ENCODE peak calls at places on chromosome 13, in nine cellular contexts. W, S, I, Z, Q, M, J, O and D are unnamed samples.
A peak's percentile ranks its signal among the peaks of the same experiment; 100 is the strongest.

GRCh38 chr13:57846600-57847173 is 215.1 kb downstream of the PCDH17 start:
- DNase-seq in S (no peak), W (no peak), Z (no peak), J (no peak), Q (no peak), I (no peak), M (no peak), O (no peak), D (no peak)

GRCh38 chr13:113817860-113818691 is 45.8 kb downstream of the GAS6 start:
- DNase-seq in W (no peak), O (no peak), J (no peak), S (no peak), M (no peak), Q (no peak), I (no peak), Z (no peak), D (no peak)

GRCh38 chr13:74661851-74662250 is 527.6 kb upstream of the KLF12 start:
- DNase-seq in W (no peak), S (no peak), O (no peak), J (no peak), M (no peak), Q (no peak), Z (no peak), I (no peak), D (peak; percentile 19)

GRCh38 chr13:98564204-98564603 is 12.7 kb downstream of the STK24 start:
- DNase-seq in S (no peak), W (no peak), Z (no peak), M (no peak), Q (no peak), O (no peak), I (no peak), J (no peak), D (no peak)

GRCh38 chr13:110682746-110683145 is 23.2 kb downstream of the CARS2 start:
- DNase-seq in S (no peak), I (no peak), J (no peak), Z (no peak), M (no peak), W (no peak), O (no peak), Q (no peak), D (no peak)

GRCh38 chr13:36382030-36382429 is 35.8 kb upstream of the SPART start:
- DNase-seq in S (peak; percentile 57), Q (no peak), M (no peak), I (no peak), Z (no peak), W (no peak), O (no peak), J (no peak), D (peak; percentile 84)

GRCh38 chr13:107117327-107118012 is 549.5 kb upstream of the ARGLU1 start:
- DNase-seq in W (no peak), Q (no peak), Z (no peak), S (no peak), M (no peak), I (no peak), O (no peak), J (no peak), D (no peak)

GRCh38 chr13:112253631-112254030 is 122.5 kb upstream of the SPACA7 start:
- DNase-seq in J (no peak), W (no peak), Z (no peak), I (no peak), S (no peak), M (no peak), O (no peak), Q (no peak), D (no peak)

GRCh38 chr13:94480672-94481145 is 1.2 kb upstream of the DCT start:
- DNase-seq in S (peak; percentile 46), I (no peak), Q (no peak), J (no peak), O (peak; percentile 73), M (no peak), W (peak; percentile 86), Z (no peak), D (peak; percentile 1)

GRCh38 chr13:90233933-90234672 is 1113.4 kb upstream of the MIR17HG start:
- DNase-seq in J (no peak), O (no peak), W (no peak), M (no peak), S (no peak), I (no peak), Q (no peak), Z (no peak), D (no peak)

GRCh38 chr13:30119476-30119875 is 187.9 kb downstream of the KATNAL1 start:
- DNase-seq in O (peak; percentile 64), M (no peak), I (no peak), J (no peak), Z (no peak), Q (no peak), S (peak; percentile 82), W (peak; percentile 74), D (peak; percentile 72)

GRCh38 chr13:27283906-27284523 is 13.4 kb downstream of the RASL11A start:
- DNase-seq in J (no peak), Q (no peak), Z (no peak), W (peak; percentile 44), I (no peak), O (peak; percentile 49), S (no peak), M (no peak), D (peak; percentile 15)

GRCh38 chr13:107968470-107968869 is 246.9 kb downstream of the LIG4 start:
- DNase-seq in I (no peak), O (no peak), W (no peak), S (no peak), M (no peak), Z (no peak), J (no peak), Q (no peak), D (peak; percentile 55)

GRCh38 chr13:22110368-22110767 is 439.5 kb downstream of the FGF9 start:
- DNase-seq in O (no peak), I (peak; percentile 87), Q (no peak), W (no peak), S (no peak), M (no peak), J (no peak), Z (no peak), D (no peak)

GRCh38 chr13:99442273-99442895 is 58.9 kb upstream of the TM9SF2 start:
- DNase-seq in M (peak; percentile 42), O (peak; percentile 67), Z (peak; percentile 44), I (no peak), J (no peak), Q (no peak), S (no peak), W (peak; percentile 68), D (peak; percentile 61)

GRCh38 chr13:51636349-51636890 is 52.2 kb downstream of the WDFY2 start:
- DNase-seq in J (no peak), W (no peak), Q (no peak), M (no peak), Z (no peak), S (no peak), O (no peak), I (no peak), D (no peak)

GRCh38 chr13:31119526-31119925 is 42.2 kb downstream of the HSPH1 start:
- DNase-seq in I (peak; percentile 57), W (no peak), Q (no peak), Z (no peak), S (no peak), M (no peak), J (no peak), O (no peak), D (no peak)
- TF ChIP-seq CTCF in I (no peak), W (no peak), Q (no peak), Z (no peak), S (no peak), M (no peak), J (no peak), O (no peak), D (no peak)

DNA sequence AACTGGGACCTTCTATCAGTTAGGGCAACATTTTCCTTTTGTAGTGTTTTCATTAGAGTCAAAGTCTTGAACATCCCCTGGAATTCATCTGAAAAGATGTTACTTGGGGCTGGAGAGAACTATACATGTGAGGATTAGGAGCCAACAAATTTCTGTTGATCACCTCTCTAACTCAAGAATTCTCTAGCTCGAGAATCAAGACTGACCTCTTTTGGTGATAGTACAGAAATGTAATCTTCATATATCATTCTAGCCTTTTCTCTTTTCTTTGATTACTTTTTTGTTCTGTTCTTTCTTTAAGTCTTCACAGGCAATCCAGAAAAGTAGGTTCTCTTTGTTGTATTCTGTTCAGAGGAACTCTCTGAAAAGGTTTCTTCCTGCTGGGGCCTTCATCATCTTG is 26.4 kb downstream of the ELF1 start:
- DNase-seq in Z (no peak), I (no peak), O (no peak), Q (no peak), J (no peak), W (peak; percentile 25), M (no peak), S (no peak), D (no peak)
- TF ChIP-seq CTCF in Z (no peak), I (no peak), O (no peak), Q (peak; percentile 23), J (no peak), W (peak; percentile 8), M (no peak), S (no peak), D (no peak)

GRCh38 chr13:77544765-77545316 is 9.3 kb downstream of the SCEL start:
- DNase-seq in Q (peak; percentile 30), M (no peak), W (no peak), J (no peak), Z (no peak), I (no peak), S (no peak), O (no peak), D (no peak)

GRCh38 chr13:77545626-77546412 is 10.3 kb downstream of the SCEL start:
- DNase-seq in W (no peak), Q (no peak), J (no peak), Z (no peak), I (no peak), M (no peak), S (no peak), O (no peak), D (no peak)

GRCh38 chr13:77544365-77544764 is 8.9 kb downstream of the SCEL start:
- DNase-seq in Q (no peak), J (no peak), M (no peak), S (peak; percentile 61), I (no peak), O (peak; percentile 78), W (peak; percentile 85), Z (no peak), D (peak; percentile 36)

GRCh38 chr13:77548594-77548993 is 13.1 kb downstream of the SCEL start:
- DNase-seq in Q (no peak), I (no peak), Z (no peak), O (no peak), J (no peak), S (no peak), M (no peak), W (no peak), D (no peak)

DNA sequence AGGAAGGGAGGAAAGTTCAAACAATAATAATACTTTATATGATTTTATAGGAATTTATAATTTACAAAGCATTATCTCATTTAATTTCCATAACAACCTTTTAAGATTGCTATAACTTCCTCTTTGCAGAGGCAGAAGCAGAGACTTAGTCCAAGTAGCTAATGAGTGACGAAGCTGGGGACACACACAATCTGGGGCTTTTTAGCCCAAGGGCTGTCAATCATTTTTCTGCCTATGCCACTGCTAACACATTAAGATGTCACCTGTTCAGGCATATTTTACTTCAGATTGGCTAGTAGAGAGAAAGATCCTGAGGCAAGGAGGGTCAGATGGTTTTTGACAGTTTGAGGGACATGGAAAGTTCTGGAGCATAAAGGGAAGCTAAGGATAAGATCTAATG is 12.6 kb downstream of the SCEL start:
- DNase-seq in M (no peak), Q (no peak), W (no peak), I (no peak), Z (no peak), S (no peak), J (no peak), O (no peak), D (no peak)
- TF ChIP-seq CTCF in M (no peak), Q (no peak), W (no peak), I (no peak), Z (no peak), S (no peak), J (no peak), O (no peak), D (no peak)

GRCh38 chr13:48773531-48774275 is 120.0 kb downstream of the CYSLTR2 start:
- DNase-seq in W (no peak), M (no peak), J (no peak), Z (no peak), Q (no peak), O (no peak), S (no peak), I (no peak), D (no peak)
- TF ChIP-seq CTCF in W (no peak), M (no peak), J (no peak), Z (no peak), Q (no peak), O (no peak), S (no peak), I (no peak), D (no peak)